ENCODE peak calls at places on chromosomes 7 and 10, in nine cellular contexts. One of them, this sample, is unnamed.

GRCh38 chr10:43195557-43195956 is 57.3 kb downstream of the CSGALNACT2 start:
- DNase-seq in progenitor cell of endocrine pancreas: no peak
- DNase-seq in endodermal cell: peak
- DNase-seq in astrocyte: no peak
- DNase-seq in heart left ventricle: no peak
- DNase-seq in GM13977: peak
- DNase-seq in H9: no peak
- DNase-seq in neural crest cell: no peak
- DNase-seq in testis: no peak
- DNase-seq in this sample: no peak

GRCh38 chr7:95871078-95871848 is 98.9 kb downstream of the DYNC1I1 start:
- DNase-seq in heart left ventricle: no peak
- DNase-seq in neural crest cell: peak
- DNase-seq in GM13977: peak
- DNase-seq in testis: peak
- DNase-seq in H9: peak
- DNase-seq in progenitor cell of endocrine pancreas: peak
- DNase-seq in endodermal cell: peak
- DNase-seq in astrocyte: peak
- DNase-seq in this sample: no peak

GRCh38 chr7:50920031-50920635 is 137.4 kb upstream of the GRB10 start:
- DNase-seq in endodermal cell: no peak
- DNase-seq in progenitor cell of endocrine pancreas: no peak
- DNase-seq in H9: no peak
- DNase-seq in astrocyte: peak
- DNase-seq in neural crest cell: no peak
- DNase-seq in testis: no peak
- DNase-seq in GM13977: no peak
- DNase-seq in heart left ventricle: no peak
- DNase-seq in this sample: no peak

GRCh38 chr7:144787127-144787526 is 48.7 kb downstream of the TPK1 start:
- DNase-seq in testis: no peak
- DNase-seq in neural crest cell: no peak
- DNase-seq in GM13977: no peak
- DNase-seq in astrocyte: no peak
- DNase-seq in endodermal cell: no peak
- DNase-seq in heart left ventricle: no peak
- DNase-seq in progenitor cell of endocrine pancreas: no peak
- DNase-seq in H9: no peak
- DNase-seq in this sample: no peak

GRCh38 chr7:101542527-101543241 is 86.4 kb downstream of the MYL10 start:
- DNase-seq in testis: peak
- DNase-seq in neural crest cell: peak
- DNase-seq in progenitor cell of endocrine pancreas: peak
- DNase-seq in H9: peak
- DNase-seq in astrocyte: no peak
- DNase-seq in endodermal cell: peak
- DNase-seq in GM13977: peak
- DNase-seq in heart left ventricle: peak
- DNase-seq in this sample: peak

GRCh38 chr7:22419488-22419887 is 62.5 kb upstream of the RAPGEF5 start:
- DNase-seq in endodermal cell: no peak
- DNase-seq in heart left ventricle: no peak
- DNase-seq in testis: no peak
- DNase-seq in neural crest cell: no peak
- DNase-seq in H9: no peak
- DNase-seq in astrocyte: no peak
- DNase-seq in GM13977: no peak
- DNase-seq in progenitor cell of endocrine pancreas: no peak
- DNase-seq in this sample: no peak

GRCh38 chr10:133297504-133297903 is 11.2 kb downstream of the TUBGCP2 start:
- DNase-seq in H9: no peak
- DNase-seq in heart left ventricle: no peak
- DNase-seq in GM13977: no peak
- DNase-seq in neural crest cell: no peak
- DNase-seq in testis: no peak
- DNase-seq in endodermal cell: no peak
- DNase-seq in progenitor cell of endocrine pancreas: no peak
- DNase-seq in astrocyte: no peak
- DNase-seq in this sample: no peak

GRCh38 chr7:55877308-55877707 is 9.9 kb upstream of the ZNF713 start:
- DNase-seq in endodermal cell: no peak
- DNase-seq in GM13977: no peak
- DNase-seq in heart left ventricle: no peak
- DNase-seq in neural crest cell: no peak
- DNase-seq in astrocyte: no peak
- DNase-seq in progenitor cell of endocrine pancreas: no peak
- DNase-seq in testis: no peak
- DNase-seq in H9: no peak
- DNase-seq in this sample: no peak

GRCh38 chr7:156147104-156147503 is 334.8 kb upstream of the SHH start:
- DNase-seq in heart left ventricle: no peak
- DNase-seq in GM13977: no peak
- DNase-seq in testis: no peak
- DNase-seq in neural crest cell: no peak
- DNase-seq in H9: no peak
- DNase-seq in endodermal cell: peak
- DNase-seq in progenitor cell of endocrine pancreas: no peak
- DNase-seq in astrocyte: no peak
- DNase-seq in this sample: no peak

GRCh38 chr7:128742206-128742605 is 3.0 kb downstream of the CALU start:
- DNase-seq in endodermal cell: no peak
- DNase-seq in H9: no peak
- DNase-seq in testis: no peak
- DNase-seq in neural crest cell: no peak
- DNase-seq in heart left ventricle: no peak
- DNase-seq in astrocyte: peak
- DNase-seq in GM13977: no peak
- DNase-seq in progenitor cell of endocrine pancreas: no peak
- DNase-seq in this sample: no peak

GRCh38 chr10:75959209-75959608 is 527.8 kb downstream of the LRMDA start:
- DNase-seq in heart left ventricle: no peak
- DNase-seq in GM13977: no peak
- DNase-seq in testis: no peak
- DNase-seq in neural crest cell: no peak
- DNase-seq in astrocyte: peak
- DNase-seq in progenitor cell of endocrine pancreas: no peak
- DNase-seq in H9: no peak
- DNase-seq in endodermal cell: no peak
- DNase-seq in this sample: no peak

GRCh38 chr7:31123726-31124125 is 71.6 kb downstream of the ADCYAP1R1 start:
- DNase-seq in testis: peak
- DNase-seq in astrocyte: no peak
- DNase-seq in endodermal cell: no peak
- DNase-seq in GM13977: no peak
- DNase-seq in progenitor cell of endocrine pancreas: no peak
- DNase-seq in heart left ventricle: no peak
- DNase-seq in neural crest cell: no peak
- DNase-seq in H9: no peak
- DNase-seq in this sample: no peak

GRCh38 chr10:10489765-10490164 is 527.9 kb upstream of the CELF2 start:
- DNase-seq in endodermal cell: no peak
- DNase-seq in astrocyte: peak
- DNase-seq in heart left ventricle: no peak
- DNase-seq in H9: no peak
- DNase-seq in testis: no peak
- DNase-seq in GM13977: no peak
- DNase-seq in progenitor cell of endocrine pancreas: no peak
- DNase-seq in neural crest cell: no peak
- DNase-seq in this sample: no peak

GRCh38 chr7:452791-453455 is 66.7 kb downstream of the PDGFA start:
- DNase-seq in GM13977: no peak
- DNase-seq in heart left ventricle: no peak
- DNase-seq in neural crest cell: no peak
- DNase-seq in endodermal cell: no peak
- DNase-seq in testis: no peak
- DNase-seq in progenitor cell of endocrine pancreas: no peak
- DNase-seq in H9: no peak
- DNase-seq in astrocyte: no peak
- DNase-seq in this sample: no peak

GRCh38 chr10:122310311-122311050 is 39.4 kb downstream of the BTBD16 start:
- DNase-seq in GM13977: no peak
- DNase-seq in heart left ventricle: no peak
- DNase-seq in endodermal cell: peak
- DNase-seq in neural crest cell: no peak
- DNase-seq in astrocyte: peak
- DNase-seq in progenitor cell of endocrine pancreas: peak
- DNase-seq in testis: no peak
- DNase-seq in H9: no peak
- DNase-seq in this sample: no peak
- TF ChIP-seq CTCF in GM13977: no peak
- TF ChIP-seq CTCF in heart left ventricle: no peak
- TF ChIP-seq CTCF in endodermal cell: no peak
- TF ChIP-seq CTCF in neural crest cell: peak
- TF ChIP-seq CTCF in astrocyte: no peak
- TF ChIP-seq CTCF in progenitor cell of endocrine pancreas: peak
- TF ChIP-seq CTCF in testis: no peak
- TF ChIP-seq CTCF in H9: no peak
- TF ChIP-seq CTCF in this sample: no peak

GRCh38 chr10:20817646-20818045 is 79.5 kb downstream of the NEBL start:
- DNase-seq in testis: no peak
- DNase-seq in heart left ventricle: no peak
- DNase-seq in endodermal cell: no peak
- DNase-seq in H9: no peak
- DNase-seq in neural crest cell: no peak
- DNase-seq in GM13977: no peak
- DNase-seq in progenitor cell of endocrine pancreas: no peak
- DNase-seq in astrocyte: no peak
- DNase-seq in this sample: no peak

GRCh38 chr10:20817116-20817515 is 80.0 kb downstream of the NEBL start:
- DNase-seq in astrocyte: no peak
- DNase-seq in neural crest cell: no peak
- DNase-seq in testis: no peak
- DNase-seq in progenitor cell of endocrine pancreas: no peak
- DNase-seq in heart left ventricle: no peak
- DNase-seq in H9: no peak
- DNase-seq in endodermal cell: no peak
- DNase-seq in GM13977: no peak
- DNase-seq in this sample: no peak

GRCh38 chr10:20822825-20823224 is 74.3 kb downstream of the NEBL start:
- DNase-seq in neural crest cell: no peak
- DNase-seq in astrocyte: no peak
- DNase-seq in heart left ventricle: no peak
- DNase-seq in GM13977: no peak
- DNase-seq in progenitor cell of endocrine pancreas: no peak
- DNase-seq in testis: no peak
- DNase-seq in endodermal cell: no peak
- DNase-seq in H9: no peak
- DNase-seq in this sample: no peak
- TF ChIP-seq CTCF in neural crest cell: no peak
- TF ChIP-seq CTCF in astrocyte: no peak
- TF ChIP-seq CTCF in heart left ventricle: no peak
- TF ChIP-seq CTCF in GM13977: no peak
- TF ChIP-seq CTCF in progenitor cell of endocrine pancreas: no peak
- TF ChIP-seq CTCF in testis: no peak
- TF ChIP-seq CTCF in endodermal cell: no peak
- TF ChIP-seq CTCF in H9: no peak
- TF ChIP-seq CTCF in this sample: no peak

GRCh38 chr10:71473671-71474599 is 77.2 kb downstream of the CDH23 start:
- DNase-seq in neural crest cell: no peak
- DNase-seq in endodermal cell: no peak
- DNase-seq in progenitor cell of endocrine pancreas: no peak
- DNase-seq in testis: peak
- DNase-seq in astrocyte: no peak
- DNase-seq in H9: no peak
- DNase-seq in GM13977: no peak
- DNase-seq in heart left ventricle: peak
- DNase-seq in this sample: no peak
- TF ChIP-seq CTCF in neural crest cell: no peak
- TF ChIP-seq CTCF in endodermal cell: peak
- TF ChIP-seq CTCF in progenitor cell of endocrine pancreas: no peak
- TF ChIP-seq CTCF in testis: no peak
- TF ChIP-seq CTCF in astrocyte: no peak
- TF ChIP-seq CTCF in H9: peak
- TF ChIP-seq CTCF in GM13977: no peak
- TF ChIP-seq CTCF in heart left ventricle: no peak
- TF ChIP-seq CTCF in this sample: no peak

GRCh38 chr10:118669020-118669766 is 73.7 kb upstream of the PRLHR start:
- DNase-seq in progenitor cell of endocrine pancreas: no peak
- DNase-seq in astrocyte: peak
- DNase-seq in H9: no peak
- DNase-seq in GM13977: peak
- DNase-seq in endodermal cell: no peak
- DNase-seq in heart left ventricle: no peak
- DNase-seq in testis: peak
- DNase-seq in neural crest cell: no peak
- DNase-seq in this sample: no peak

GRCh38 chr10:118667732-118668131 is 72.3 kb upstream of the PRLHR start:
- DNase-seq in astrocyte: no peak
- DNase-seq in H9: no peak
- DNase-seq in progenitor cell of endocrine pancreas: no peak
- DNase-seq in heart left ventricle: no peak
- DNase-seq in testis: no peak
- DNase-seq in GM13977: no peak
- DNase-seq in endodermal cell: no peak
- DNase-seq in neural crest cell: no peak
- DNase-seq in this sample: no peak

GRCh38 chr10:118666350-118666749 is 70.9 kb upstream of the PRLHR start:
- DNase-seq in astrocyte: no peak
- DNase-seq in progenitor cell of endocrine pancreas: no peak
- DNase-seq in neural crest cell: no peak
- DNase-seq in heart left ventricle: no peak
- DNase-seq in testis: no peak
- DNase-seq in endodermal cell: no peak
- DNase-seq in H9: no peak
- DNase-seq in GM13977: no peak
- DNase-seq in this sample: no peak

GRCh38 chr10:118669835-118670234 is 74.4 kb upstream of the PRLHR start:
- DNase-seq in progenitor cell of endocrine pancreas: no peak
- DNase-seq in heart left ventricle: no peak
- DNase-seq in GM13977: no peak
- DNase-seq in endodermal cell: no peak
- DNase-seq in H9: no peak
- DNase-seq in testis: no peak
- DNase-seq in astrocyte: no peak
- DNase-seq in neural crest cell: no peak
- DNase-seq in this sample: no peak

DNA sequence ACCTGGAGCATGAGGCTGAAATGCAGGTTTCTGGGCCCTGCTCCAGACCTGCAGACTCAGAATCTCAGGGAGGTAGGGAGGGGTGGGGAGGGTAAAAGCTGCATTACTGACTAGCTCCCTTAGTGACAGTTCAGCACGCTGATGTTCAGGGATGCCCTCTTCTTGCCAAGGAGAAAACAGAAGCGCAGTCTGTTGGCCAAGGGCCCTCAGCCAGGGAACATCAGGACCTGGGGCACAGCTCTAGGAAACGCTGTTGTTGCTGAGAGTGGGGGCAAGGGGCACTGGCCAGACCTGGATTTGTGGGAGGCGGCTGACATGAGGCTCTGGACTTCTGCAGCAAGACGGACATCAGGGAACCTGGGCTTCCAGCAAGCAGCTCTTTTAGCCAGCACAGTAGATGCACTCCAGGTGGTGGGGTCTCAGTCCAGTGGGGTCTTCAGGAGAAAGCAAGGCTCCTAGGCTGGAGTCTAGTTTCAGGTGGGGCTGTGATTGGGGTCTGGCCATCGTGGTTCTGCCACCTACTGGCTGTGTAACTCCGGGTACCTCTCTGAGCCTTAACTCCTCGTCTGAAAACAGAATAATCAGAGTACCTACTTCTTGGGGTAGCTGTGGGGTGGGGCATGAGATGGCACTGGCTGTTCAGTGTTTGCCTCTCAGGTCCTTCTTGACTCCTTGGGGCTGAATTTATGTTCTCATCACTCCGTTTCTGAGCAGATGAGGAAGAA is 72.9 kb upstream of the PRLHR start:
- DNase-seq in endodermal cell: peak
- DNase-seq in H9: no peak
- DNase-seq in progenitor cell of endocrine pancreas: no peak
- DNase-seq in GM13977: no peak
- DNase-seq in testis: no peak
- DNase-seq in astrocyte: no peak
- DNase-seq in neural crest cell: no peak
- DNase-seq in heart left ventricle: no peak
- DNase-seq in this sample: no peak
- TF ChIP-seq CTCF in endodermal cell: peak
- TF ChIP-seq CTCF in H9: peak
- TF ChIP-seq CTCF in progenitor cell of endocrine pancreas: no peak
- TF ChIP-seq CTCF in GM13977: no peak
- TF ChIP-seq CTCF in testis: no peak
- TF ChIP-seq CTCF in astrocyte: no peak
- TF ChIP-seq CTCF in neural crest cell: no peak
- TF ChIP-seq CTCF in heart left ventricle: no peak
- TF ChIP-seq CTCF in this sample: no peak